ENCODE peak calls at places on chromosomes 11 and 22, in four cellular contexts. C is uterus, D is endothelial cell, J is colonic mucosa. X is an unnamed sample.

GRCh38 chr22:37242395-37242918 is 1.6 kb downstream of the RAC2 start:
- DNase-seq in C (peak), D (no peak), J (peak), X (no peak)

GRCh38 chr11:119169272-119169719 is 771 bp downstream of the NLRX1 start:
- DNase-seq in C (peak), D (peak), J (peak), X (no peak)

GRCh38 chr11:86460461-86461404 is 86.0 kb downstream of the CCDC81 start:
- DNase-seq in C (no peak), D (no peak), J (no peak), X (no peak)

GRCh38 chr22:20243176-20243544 is 25.0 kb downstream of the RTN4R start:
- DNase-seq in C (no peak), D (no peak), J (no peak), X (no peak)

GRCh38 chr22:45442120-45442519 is 28.6 kb downstream of the RIBC2 start:
- DNase-seq in C (no peak), D (no peak), J (no peak), X (no peak)

GRCh38 chr11:8809605-8810272 is 101.2 kb upstream of the AKIP1 start:
- DNase-seq in C (no peak), D (no peak), J (no peak), X (no peak)

GRCh38 chr11:74929431-74930363 is 19.2 kb downstream of the XRRA1 start:
- DNase-seq in C (peak), D (peak), J (peak), X (peak)

GRCh38 chr11:96097844-96098421 is 174.0 kb upstream of the MTMR2 start:
- DNase-seq in C (no peak), D (no peak), J (peak), X (no peak)

GRCh38 chr11:68960299-68961071 is 20.3 kb downstream of the MRGPRD start:
- DNase-seq in C (no peak), D (no peak), J (no peak), X (no peak)

GRCh38 chr22:44814266-44815098 is 62.1 kb downstream of the ARHGAP8 start:
- DNase-seq in C (no peak), D (no peak), J (no peak), X (no peak)

GRCh38 chr11:106327134-106327533 is 249.7 kb downstream of the AASDHPPT start:
- DNase-seq in C (no peak), D (no peak), J (no peak), X (no peak)

GRCh38 chr22:29308791-29309262 is 2.4 kb downstream of the GAS2L1 start:
- DNase-seq in C (no peak), D (no peak), J (no peak), X (no peak)

GRCh38 chr11:113023228-113023627 is 62.0 kb downstream of the NCAM1 start:
- DNase-seq in C (no peak), D (no peak), J (no peak), X (no peak)

GRCh38 chr11:134069426-134069921 is 602 bp downstream of the JAM3 start:
- DNase-seq in C (peak), D (no peak), J (no peak), X (peak)

GRCh38 chr11:25211635-25212251 is 714.9 kb downstream of the LUZP2 start:
- DNase-seq in C (no peak), D (no peak), J (no peak), X (no peak)

GRCh38 chr11:122723106-122723505 is 67.6 kb downstream of the UBASH3B start:
- DNase-seq in C (no peak), D (no peak), J (no peak), X (no peak)

GRCh38 chr11:122723576-122723975 is 68.1 kb downstream of the UBASH3B start:
- DNase-seq in C (no peak), D (no peak), J (no peak), X (no peak)

GRCh38 chr11:122727101-122727929 is 71.8 kb downstream of the UBASH3B start:
- DNase-seq in C (no peak), D (no peak), J (no peak), X (no peak)

GRCh38 chr11:122721964-122722266 is 66.4 kb downstream of the UBASH3B start:
- DNase-seq in C (no peak), D (no peak), J (no peak), X (no peak)

DNA sequence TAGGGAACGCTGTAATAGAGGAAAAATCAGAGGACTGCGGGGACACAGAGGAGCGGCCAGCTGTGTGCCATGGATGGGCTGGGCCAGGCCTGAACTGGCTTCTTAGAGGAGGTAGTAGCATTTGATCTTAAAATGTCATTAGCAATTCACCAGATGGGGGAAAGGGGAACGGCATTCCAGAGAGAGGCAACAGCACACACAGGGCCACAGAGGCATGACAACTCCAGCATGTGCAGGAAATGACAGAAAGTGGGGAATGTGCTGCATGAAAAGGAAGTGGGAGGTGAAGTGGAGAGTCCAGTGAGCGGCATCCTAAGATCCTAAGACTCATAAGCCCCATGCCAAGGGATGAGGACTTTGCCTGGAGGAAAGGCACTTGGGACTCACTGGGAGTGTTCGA is 69.0 kb downstream of the UBASH3B start:
- DNase-seq in C (no peak), D (no peak), J (no peak), X (no peak)
- TF ChIP-seq CTCF in C (no peak), D (no peak), J (no peak), X (no peak)

GRCh38 chr22:50693462-50693861 is 20.8 kb downstream of the SHANK3 start:
- DNase-seq in C (no peak), D (no peak), J (no peak), X (no peak)

GRCh38 chr22:50694766-50695420 is 22.3 kb downstream of the SHANK3 start:
- DNase-seq in C (no peak), D (no peak), J (no peak), X (peak)

GRCh38 chr22:50694099-50694498 is 21.5 kb downstream of the SHANK3 start:
- DNase-seq in C (no peak), D (no peak), J (no peak), X (no peak)

GRCh38 chr22:50688448-50688847 is 15.8 kb downstream of the SHANK3 start:
- DNase-seq in C (no peak), D (no peak), J (no peak), X (no peak)

GRCh38 chr22:50691521-50691920 is 18.9 kb downstream of the SHANK3 start:
- DNase-seq in C (no peak), D (no peak), J (no peak), X (no peak)
- TF ChIP-seq CTCF in C (peak), D (peak), J (peak), X (peak)

GRCh38 chr11:65781152-65781961 is 581 bp upstream of the AP5B1 start:
- DNase-seq in C (no peak), D (peak), J (peak), X (peak)
- TF ChIP-seq CTCF in C (no peak), D (peak), J (no peak), X (peak)

GRCh38 chr11:128807909-128808308 is 59.2 kb downstream of the KCNJ1 start:
- DNase-seq in C (no peak), D (no peak), J (no peak), X (no peak)
- TF ChIP-seq CTCF in C (no peak), D (no peak), J (no peak), X (no peak)

X was measured in glutamatergic neuron.